ENCODE peak calls at places on chromosome 15, in seven cellular contexts. X, Z, K, S, H, V and W are unnamed samples.
A peak's percentile ranks its signal among the peaks of the same experiment; 100 is the strongest.

GRCh38 chr15:78329625-78330024 is 10.5 kb upstream of the CRABP1 start:
- DNase-seq in X (no peak), Z (no peak), K (no peak), S (no peak), H (no peak), V (no peak), W (no peak)

GRCh38 chr15:70281811-70282307 is 184.1 kb upstream of the TLE3 start:
- DNase-seq in X (peak; percentile 42), Z (no peak), K (no peak), S (no peak), H (peak; percentile 43), V (no peak), W (peak; percentile 48)

GRCh38 chr15:35717721-35718120 is 171.8 kb upstream of the DPH6 start:
- DNase-seq in X (no peak), Z (no peak), K (no peak), S (no peak), H (no peak), V (no peak), W (no peak)

GRCh38 chr15:78620021-78620838 is 566 bp downstream of the CHRNA3 start:
- DNase-seq in X (peak; percentile 50), Z (no peak), K (no peak), S (peak; percentile 36), H (no peak), V (no peak), W (no peak)

GRCh38 chr15:57375827-57376694 is at the start of gene CGNL1:
- DNase-seq in X (peak; percentile 48), Z (no peak), K (peak; percentile 52), S (no peak), H (peak; percentile 22), V (no peak), W (no peak)

GRCh38 chr15:69298697-69299441 is at the start of gene PAQR5:
- DNase-seq in X (no peak), Z (no peak), K (peak; percentile 43), S (no peak), H (no peak), V (no peak), W (no peak)

GRCh38 chr15:45640610-45641009 is 5.8 kb downstream of the SQOR start:
- DNase-seq in X (no peak), Z (no peak), K (no peak), S (no peak), H (peak; percentile 87), V (peak; percentile 69), W (no peak)

GRCh38 chr15:76108021-76108723 is 48.4 kb downstream of the TMEM266 start:
- DNase-seq in X (no peak), Z (no peak), K (no peak), S (no peak), H (no peak), V (no peak), W (no peak)

GRCh38 chr15:72737723-72738122 is 45.8 kb downstream of the ADPGK start:
- DNase-seq in X (no peak), Z (no peak), K (no peak), S (no peak), H (peak; percentile 11), V (no peak), W (no peak)

GRCh38 chr15:42919794-42920280 is 741 bp downstream of the TTBK2 start:
- DNase-seq in X (no peak), Z (no peak), K (no peak), S (no peak), H (peak; percentile 42), V (no peak), W (peak; percentile 46)

GRCh38 chr15:27479232-27480140 is 508.5 kb downstream of the GABRG3 start:
- DNase-seq in X (no peak), Z (no peak), K (no peak), S (no peak), H (no peak), V (no peak), W (no peak)

GRCh38 chr15:51837784-51838183 is 8.3 kb downstream of the TMOD3 start:
- DNase-seq in X (peak; percentile 20), Z (peak; percentile 41), K (no peak), S (no peak), H (peak; percentile 39), V (no peak), W (peak; percentile 60)

GRCh38 chr15:47351501-47351900 is 365.8 kb upstream of the SEMA6D start:
- DNase-seq in X (no peak), Z (no peak), K (no peak), S (no peak), H (no peak), V (no peak), W (no peak)

GRCh38 chr15:40115670-40116093 is 7.0 kb upstream of the BMF start:
- DNase-seq in X (peak; percentile 77), Z (peak; percentile 78), K (no peak), S (no peak), H (peak; percentile 32), V (no peak), W (peak; percentile 93)

GRCh38 chr15:88022711-88023110 is 233.8 kb downstream of the NTRK3 start:
- DNase-seq in X (no peak), Z (no peak), K (no peak), S (no peak), H (no peak), V (no peak), W (no peak)

GRCh38 chr15:32790352-32790999 is 72.7 kb downstream of the GREM1 start:
- DNase-seq in X (no peak), Z (no peak), K (no peak), S (no peak), H (no peak), V (peak; percentile 29), W (no peak)

GRCh38 chr15:87287156-87287555 is 969.4 kb downstream of the NTRK3 start:
- DNase-seq in X (no peak), Z (no peak), K (no peak), S (no peak), H (peak; percentile 38), V (peak; percentile 79), W (no peak)

GRCh38 chr15:100277087-100277855 is 64.5 kb downstream of the ADAMTS17 start:
- DNase-seq in X (no peak), Z (no peak), K (no peak), S (no peak), H (no peak), V (no peak), W (no peak)

GRCh38 chr15:77009176-77009575 is 14.2 kb downstream of the PSTPIP1 start:
- DNase-seq in X (no peak), Z (no peak), K (no peak), S (no peak), H (no peak), V (no peak), W (no peak)

GRCh38 chr15:50017522-50017921 is 101.5 kb downstream of the ATP8B4 start:
- DNase-seq in X (no peak), Z (no peak), K (no peak), S (no peak), H (peak; percentile 51), V (no peak), W (no peak)

GRCh38 chr15:38508647-38509046 is 54.7 kb downstream of the FAM98B start:
- DNase-seq in X (peak; percentile 10), Z (peak; percentile 19), K (no peak), S (no peak), H (no peak), V (no peak), W (peak; percentile 70)

GRCh38 chr15:97598353-97598798 is 362.1 kb upstream of the ARRDC4 start:
- DNase-seq in X (no peak), Z (no peak), K (no peak), S (no peak), H (no peak), V (no peak), W (no peak)

GRCh38 chr15:82093774-82094211 is 48.0 kb upstream of the MEX3B start:
- DNase-seq in X (no peak), Z (no peak), K (no peak), S (no peak), H (peak; percentile 94), V (peak; percentile 51), W (no peak)

GRCh38 chr15:81939604-81940440 is 106.0 kb downstream of the MEX3B start:
- DNase-seq in X (peak; percentile 47), Z (peak; percentile 12), K (no peak), S (peak; percentile 15), H (peak; percentile 70), V (peak; percentile 46), W (peak; percentile 69)

GRCh38 chr15:89912674-89913396 is at the start of gene ARPIN:
- DNase-seq in X (no peak), Z (no peak), K (peak; percentile 43), S (no peak), H (peak; percentile 41), V (no peak), W (no peak)

GRCh38 chr15:40871749-40872617 is 2.1 kb downstream of the RHOV start:
- DNase-seq in X (peak; percentile 87), Z (no peak), K (peak; percentile 59), S (no peak), H (no peak), V (no peak), W (peak; percentile 83)

GRCh38 chr15:26771168-26771916 is 1.5 kb downstream of the GABRB3 start:
- DNase-seq in X (no peak), Z (no peak), K (peak; percentile 79), S (no peak), H (no peak), V (no peak), W (no peak)

GRCh38 chr15:75171408-75171807 is 30.3 kb upstream of the C15orf39 start:
- DNase-seq in X (no peak), Z (peak; percentile 33), K (no peak), S (no peak), H (peak; percentile 59), V (peak; percentile 46), W (peak; percentile 73)

GRCh38 chr15:68053997-68054657 is at the start of gene PIAS1:
- DNase-seq in X (peak; percentile 98), Z (peak; percentile 78), K (peak; percentile 93), S (peak; percentile 82), H (peak; percentile 91), V (peak; percentile 66), W (peak; percentile 98)
- TF ChIP-seq CTCF in X (no peak), Z (no peak), K (peak; percentile 14), S (no peak), H (no peak), V (no peak), W (no peak)

GRCh38 chr15:48963524-48964113 is at the start of gene SHC4:
- DNase-seq in X (peak; percentile 73), Z (no peak), K (no peak), S (no peak), H (peak; percentile 88), V (peak; percentile 69), W (peak; percentile 53)
- TF ChIP-seq CTCF in X (no peak), Z (no peak), K (no peak), S (no peak), H (peak; percentile 40), V (peak; percentile 30), W (no peak)

DNA sequence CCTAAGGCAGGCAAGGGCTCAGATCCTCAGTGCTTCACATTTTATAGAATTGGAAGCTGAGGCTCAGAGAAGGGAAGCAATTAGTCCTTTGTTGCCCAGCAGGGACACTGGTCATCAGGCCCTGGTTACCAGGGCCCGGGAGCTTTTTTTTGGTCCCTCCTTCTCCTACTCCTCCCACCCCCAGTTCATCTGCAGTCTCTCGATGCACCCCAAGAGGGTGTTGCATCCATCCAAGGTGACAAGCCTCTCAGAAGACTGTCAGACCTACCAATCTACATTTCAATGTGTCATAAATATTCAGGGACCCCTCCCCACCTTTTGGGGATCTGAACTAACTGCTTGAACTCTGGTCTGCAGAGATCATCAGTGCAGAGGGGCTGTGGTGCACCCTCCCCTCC is 31.9 kb downstream of the RNU5B-1 start:
- DNase-seq in X (no peak), Z (no peak), K (no peak), S (no peak), H (no peak), V (no peak), W (peak; percentile 14)
- TF ChIP-seq CTCF in X (no peak), Z (no peak), K (no peak), S (peak; percentile 38), H (no peak), V (no peak), W (peak; percentile 10)

GRCh38 chr15:53384417-53384816 is 375.0 kb downstream of the WDR72 start:
- DNase-seq in X (no peak), Z (no peak), K (no peak), S (peak; percentile 19), H (no peak), V (no peak), W (no peak)
- TF ChIP-seq CTCF in X (peak; percentile 9), Z (peak; percentile 50), K (peak; percentile 38), S (peak; percentile 71), H (no peak), V (no peak), W (peak; percentile 14)